ENCODE peak calls at places on chromosomes 11 and 22, in five cellular contexts. A, Z, P, Y and B are unnamed samples.

GRCh38 chr11:65493367-65494176 is 5.3 kb upstream of the MALAT1 start:
- DNase-seq in P (peak; percentile 80), Y (peak; percentile 74), A (peak; percentile 71), Z (peak; percentile 88), B (peak; percentile 95)

GRCh38 chr11:117839936-117840813 is 15.6 kb upstream of the FXYD2 start:
- DNase-seq in Y (no peak), A (peak; percentile 23), Z (no peak), P (no peak), B (peak; percentile 29)

GRCh38 chr22:37427711-37428635 is 694 bp upstream of the ELFN2 start:
- DNase-seq in P (no peak), Y (no peak), Z (no peak), A (no peak), B (no peak)

GRCh38 chr11:12274558-12275197 is 102.7 kb upstream of the PARVA start:
- DNase-seq in A (no peak), P (no peak), Z (peak; percentile 42), Y (no peak), B (peak; percentile 37)

GRCh38 chr11:78080818-78081495 is 1.3 kb upstream of the NDUFC2 start:
- DNase-seq in Y (no peak), Z (peak; percentile 60), A (no peak), P (no peak), B (no peak)

GRCh38 chr22:39434243-39434653 is 22.6 kb upstream of the MGAT3 start:
- DNase-seq in P (no peak), Y (no peak), A (no peak), Z (no peak), B (peak; percentile 46)

GRCh38 chr11:11856638-11857037 is 14.9 kb downstream of the USP47 start:
- DNase-seq in Z (no peak), Y (no peak), P (no peak), A (no peak), B (no peak)

GRCh38 chr11:116348226-116348625 is 424.6 kb downstream of the BUD13 start:
- DNase-seq in Y (peak; percentile 8), P (no peak), A (no peak), Z (no peak), B (no peak)

GRCh38 chr22:44698531-44699421 is 3.2 kb upstream of the PRR5 start:
- DNase-seq in A (no peak), Y (peak; percentile 66), Z (peak; percentile 84), P (no peak), B (no peak)

GRCh38 chr11:131867457-131868257 is 497.2 kb downstream of the NTM start:
- DNase-seq in Y (peak; percentile 84), P (no peak), A (peak; percentile 56), Z (peak; percentile 88), B (no peak)

GRCh38 chr11:2724653-2725366 is 25.0 kb upstream of the KCNQ1OT1 start:
- DNase-seq in A (no peak), Y (peak; percentile 61), P (no peak), Z (peak; percentile 65), B (no peak)

GRCh38 chr11:115054541-115055538 is 376.5 kb downstream of the NXPE2 start:
- DNase-seq in P (no peak), Y (no peak), Z (no peak), A (no peak), B (no peak)

GRCh38 chr11:64762916-64763803 is 3.4 kb upstream of the PYGM start:
- DNase-seq in Y (no peak), A (no peak), P (no peak), Z (peak; percentile 33), B (no peak)

GRCh38 chr11:84564180-84564866 is 1062.8 kb downstream of the DLG2 start:
- DNase-seq in Y (peak; percentile 36), P (no peak), A (no peak), Z (peak; percentile 46), B (no peak)

GRCh38 chr11:65884716-65885092 is 3.6 kb downstream of the FIBP start:
- DNase-seq in P (no peak), Y (peak; percentile 63), A (peak; percentile 85), Z (peak; percentile 72), B (peak; percentile 66)

GRCh38 chr11:27460571-27460970 is 12.0 kb downstream of the LGR4 start:
- DNase-seq in A (no peak), Y (no peak), P (no peak), Z (peak; percentile 23), B (no peak)

GRCh38 chr11:15742626-15743243 is 613.6 kb downstream of the SOX6 start:
- DNase-seq in A (no peak), Z (no peak), P (no peak), Y (no peak), B (no peak)

GRCh38 chr11:131982154-131982553 is 611.7 kb downstream of the NTM start:
- DNase-seq in A (no peak), Y (no peak), P (no peak), Z (no peak), B (no peak)

GRCh38 chr11:134412508-134413333 is 679 bp upstream of the B3GAT1 start:
- DNase-seq in P (no peak), Z (no peak), A (no peak), Y (no peak), B (no peak)

GRCh38 chr11:128492903-128493569 is 94.3 kb downstream of the ETS1 start:
- DNase-seq in Z (no peak), A (no peak), P (no peak), Y (no peak), B (no peak)

GRCh38 chr22:30046716-30047363 is 33.4 kb upstream of the HORMAD2 start:
- DNase-seq in Z (no peak), A (no peak), Y (no peak), P (no peak), B (no peak)

GRCh38 chr11:8094656-8095055 is 13.6 kb downstream of the TUB start:
- DNase-seq in Y (no peak), A (no peak), Z (no peak), P (no peak), B (peak; percentile 47)

GRCh38 chr11:8091671-8092070 is 10.7 kb downstream of the TUB start:
- DNase-seq in Y (no peak), P (no peak), Z (no peak), A (no peak), B (no peak)

GRCh38 chr11:8090756-8091155 is 9.7 kb downstream of the TUB start:
- DNase-seq in Z (peak; percentile 40), Y (peak; percentile 53), A (no peak), P (no peak), B (no peak)

GRCh38 chr11:8093931-8094575 is 13.0 kb downstream of the TUB start:
- DNase-seq in P (no peak), A (no peak), Y (no peak), Z (no peak), B (no peak)

GRCh38 chr11:8092587-8093424 is 11.8 kb downstream of the TUB start:
- DNase-seq in P (peak; percentile 22), Z (peak; percentile 70), Y (peak; percentile 69), A (peak; percentile 67), B (peak; percentile 63)
- TF ChIP-seq CTCF in P (peak; percentile 54), Z (peak; percentile 75), Y (peak; percentile 33), A (peak; percentile 63), B (peak; percentile 73)

DNA sequence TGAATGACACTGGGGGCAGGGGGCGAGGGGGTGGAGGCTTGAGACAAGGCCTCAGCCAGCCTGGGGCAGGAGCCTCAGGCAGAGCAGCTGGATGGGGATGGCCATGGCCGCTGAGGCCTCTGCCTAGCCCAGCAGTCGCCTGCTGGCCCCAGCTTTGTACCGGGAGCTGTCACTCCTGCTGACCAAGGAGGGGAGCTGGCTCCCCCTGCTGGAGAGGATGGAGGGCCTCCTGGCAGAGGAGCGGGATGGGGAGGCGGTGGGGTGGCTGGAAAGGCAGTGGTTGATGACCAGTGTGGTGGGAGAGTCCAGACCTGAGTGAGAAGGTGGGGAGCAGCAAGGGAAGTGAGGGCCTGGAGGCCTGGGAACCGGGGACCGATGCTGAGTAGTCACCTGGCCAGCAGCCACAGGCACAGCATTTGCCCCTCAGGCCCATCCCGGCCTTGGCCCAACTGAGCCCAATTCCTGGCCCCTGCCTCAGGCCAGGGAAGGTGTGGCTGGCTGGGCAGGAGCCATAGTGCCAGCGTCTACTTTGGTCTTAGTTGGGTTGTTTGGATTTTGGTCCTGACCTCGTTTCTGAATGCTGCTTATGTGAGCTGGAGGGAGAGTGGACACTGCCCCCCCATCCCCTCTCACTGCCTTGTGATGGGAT is 6.0 kb upstream of the SUSD2 start:
- DNase-seq in Y (peak; percentile 78), P (peak; percentile 55), A (peak; percentile 86), Z (peak; percentile 78), B (no peak)
- H3K36me3 ChIP-seq in Y (peaks cover 83% of the 10 kb centered on the region), P (peaks cover 31% of the 10 kb centered on the region), A (peaks cover 81% of the 10 kb centered on the region), Z (peaks cover 26% of the 10 kb centered on the region), B (peaks cover 22% of the 10 kb centered on the region)

GRCh38 chr11:24489477-24489876 is 7.4 kb upstream of the LUZP2 start:
- DNase-seq in Y (no peak), A (no peak), P (no peak), Z (no peak), B (no peak)
- TF ChIP-seq CTCF in Y (no peak), A (no peak), P (no peak), Z (no peak), B (no peak)

DNA sequence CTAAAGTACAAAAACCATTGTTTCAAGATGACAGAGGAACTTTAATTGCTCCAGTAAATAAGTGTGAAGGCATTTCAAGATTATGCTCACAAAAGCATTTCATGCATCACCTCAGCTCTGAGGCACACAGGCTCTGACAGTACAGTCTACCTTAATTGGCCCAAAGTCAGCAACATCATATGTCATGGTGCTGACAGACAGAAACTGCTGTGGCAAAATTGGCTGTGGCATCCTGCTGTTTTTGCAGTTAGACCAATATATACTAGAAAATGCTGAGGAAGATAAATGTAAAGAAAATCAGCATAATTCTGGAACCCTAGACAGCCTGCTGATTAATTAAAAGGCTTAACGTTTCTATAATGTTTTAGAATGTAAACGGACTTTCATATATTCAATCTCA is 34.9 kb upstream of the PPP2R1B start:
- DNase-seq in P (no peak), A (no peak), Z (no peak), Y (no peak), B (no peak)
- H3K36me3 ChIP-seq in P (peaks cover 7% of the 10 kb centered on the region), A (peaks cover 33% of the 10 kb centered on the region), Z (no peaks in the 10 kb centered on the region), Y (peaks cover 74% of the 10 kb centered on the region), B (peaks cover 20% of the 10 kb centered on the region)